ENCODE peak calls at places on chromosomes 11 and 22, in six cellular contexts. C is mesenchymal stem cell, L is H9, Q is neuronal stem cell, I is mesendoderm, J is H1. W is an unnamed sample.

GRCh38 chr11:66845876-66846212 is 2.6 kb downstream of the RCE1 start:
- DNase-seq in I (no peak), J (no peak), L (no peak), Q (no peak), C (no peak), W (no peak)

GRCh38 chr11:128524172-128524571 is 63.2 kb downstream of the ETS1 start:
- DNase-seq in L (no peak), J (no peak), Q (no peak), I (no peak), C (no peak), W (no peak)

GRCh38 chr22:42168476-42168875 is 37.9 kb upstream of the CYP2D6 start:
- DNase-seq in C (no peak), L (no peak), I (no peak), J (no peak), Q (no peak), W (no peak)

GRCh38 chr11:6557063-6557462 is 46.4 kb downstream of the RRP8 start:
- DNase-seq in I (no peak), C (no peak), J (no peak), L (no peak), Q (no peak), W (no peak)

GRCh38 chr11:2086239-2087040 is 52.7 kb downstream of the IGF2 start:
- DNase-seq in Q (no peak), C (no peak), I (no peak), J (no peak), L (no peak), W (no peak)

GRCh38 chr11:6932150-6932549 is 5.9 kb downstream of the ZNF215 start:
- DNase-seq in L (no peak), J (no peak), Q (no peak), C (no peak), I (no peak), W (no peak)

GRCh38 chr11:116037851-116038250 is 533.6 kb upstream of the CADM1 start:
- DNase-seq in L (no peak), I (no peak), C (no peak), Q (no peak), J (no peak), W (no peak)

GRCh38 chr11:15688351-15688792 is 573.6 kb downstream of the INSC start:
- DNase-seq in J (no peak), I (no peak), Q (no peak), L (no peak), C (peak), W (peak)

GRCh38 chr11:102306048-102306575 is 11.2 kb upstream of the BIRC3 start:
- DNase-seq in J (no peak), Q (no peak), I (no peak), L (no peak), C (no peak), W (no peak)

GRCh38 chr11:124179311-124179710 is 3.8 kb upstream of the OR10D3 start:
- DNase-seq in Q (no peak), C (no peak), J (no peak), I (no peak), L (no peak), W (no peak)

GRCh38 chr11:124172599-124172998 is 10.5 kb upstream of the OR10D3 start:
- DNase-seq in I (no peak), C (no peak), J (no peak), Q (no peak), L (no peak), W (no peak)

GRCh38 chr11:124172076-124172475 is 11.1 kb upstream of the OR10D3 start:
- DNase-seq in I (peak), C (no peak), J (no peak), L (no peak), Q (no peak), W (no peak)

GRCh38 chr11:124174001-124174400 is 9.1 kb upstream of the OR10D3 start:
- DNase-seq in I (peak), Q (peak), C (peak), J (no peak), L (peak), W (peak)

DNA sequence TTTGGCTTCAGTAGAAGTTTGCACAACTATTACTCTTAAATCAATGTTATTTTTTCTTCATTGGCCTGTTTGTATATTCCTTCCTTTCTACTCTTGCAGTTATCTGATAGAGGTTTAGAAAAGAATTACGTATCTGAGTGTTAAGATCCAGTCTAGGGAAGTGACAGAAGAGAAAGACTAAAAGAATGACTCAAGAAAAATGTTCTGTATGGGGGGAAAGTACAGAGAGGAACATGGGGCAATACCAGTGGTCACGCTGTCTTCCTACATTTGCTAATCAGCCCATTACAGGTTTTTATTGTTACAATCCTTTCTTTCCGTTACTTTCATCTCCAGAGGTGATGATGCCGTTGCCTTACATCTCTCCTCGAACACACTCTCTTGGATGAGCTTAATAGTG is 5.8 kb upstream of the OR10D3 start:
- DNase-seq in I (no peak), C (no peak), L (no peak), J (no peak), Q (no peak), W (no peak)
- H2BK15ac ChIP-seq in I (no peak), C (no peak), L (no peak), J (no peak), Q (no peak), W (no peak)

GRCh38 chr22:22925146-22925794 is 37.7 kb downstream of the IGLL5 start:
- DNase-seq in J (no peak), Q (no peak), I (no peak), L (no peak), C (no peak), W (no peak)

GRCh38 chr22:22927888-22928665 is 40.5 kb downstream of the IGLL5 start:
- DNase-seq in Q (no peak), C (no peak), L (no peak), J (no peak), I (no peak), W (no peak)

GRCh38 chr22:22925795-22926358 is 38.3 kb downstream of the IGLL5 start:
- DNase-seq in J (no peak), C (no peak), I (no peak), L (no peak), Q (no peak), W (no peak)

GRCh38 chr22:22927196-22927887 is 39.7 kb downstream of the IGLL5 start:
- DNase-seq in Q (no peak), J (no peak), L (no peak), I (no peak), C (no peak), W (no peak)

DNA sequence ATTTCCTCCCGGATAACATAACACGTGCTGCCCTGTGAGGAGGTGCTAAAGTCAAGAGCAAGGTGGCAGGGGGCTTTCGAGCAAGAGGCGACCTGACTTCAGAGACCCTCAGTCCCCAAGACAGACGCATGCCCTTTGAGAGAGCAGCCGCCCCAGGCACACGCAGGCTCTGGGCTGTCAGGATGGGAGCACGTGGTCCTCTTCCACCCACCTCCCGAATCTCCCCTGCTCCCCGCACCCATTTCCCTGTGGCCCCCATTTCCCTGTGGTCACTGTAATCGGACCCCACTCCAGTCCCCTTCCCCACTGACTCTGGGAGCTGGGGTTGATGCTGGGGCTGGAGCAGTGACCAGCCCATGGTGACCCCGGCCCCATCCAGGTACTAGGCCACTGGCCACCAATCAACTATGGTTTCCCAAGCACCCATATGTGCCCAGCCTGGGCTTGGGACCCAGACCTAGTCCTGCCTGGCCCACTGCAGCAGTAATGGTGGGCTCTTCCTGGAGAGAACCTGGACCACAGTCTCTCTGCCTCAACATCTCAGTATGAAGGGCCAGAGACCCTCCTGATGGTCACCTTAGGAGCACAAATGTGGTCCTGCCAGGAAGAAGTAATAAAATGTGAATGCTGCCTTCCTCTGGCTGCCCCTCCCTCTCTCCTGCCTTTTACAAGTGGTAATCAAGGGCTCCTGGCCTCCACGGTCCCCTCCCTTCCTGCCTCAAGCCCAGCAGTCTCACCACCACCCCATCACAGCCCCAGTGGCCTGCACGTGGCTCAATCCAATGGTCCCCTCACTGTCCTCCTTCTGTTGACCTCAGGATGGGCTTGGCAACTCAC is 39.0 kb downstream of the IGLL5 start:
- DNase-seq in I (peak), C (no peak), J (no peak), Q (no peak), L (no peak), W (no peak)
- H2BK15ac ChIP-seq in I (no peak), C (no peak), J (no peak), Q (no peak), L (no peak), W (no peak)

GRCh38 chr22:47188337-47189055 is 426.0 kb downstream of the TBC1D22A start:
- DNase-seq in Q (no peak), J (no peak), I (no peak), L (peak), C (no peak), W (no peak)

GRCh38 chr22:47190276-47190956 is 428.0 kb downstream of the TBC1D22A start:
- DNase-seq in I (no peak), J (no peak), C (no peak), L (peak), Q (no peak), W (no peak)

GRCh38 chr22:47190957-47191323 is 428.5 kb downstream of the TBC1D22A start:
- DNase-seq in J (no peak), Q (no peak), L (no peak), I (no peak), C (no peak), W (no peak)

GRCh38 chr22:47189056-47189916 is 426.8 kb downstream of the TBC1D22A start:
- DNase-seq in Q (no peak), L (peak), J (no peak), I (no peak), C (no peak), W (no peak)

GRCh38 chr22:47187558-47187957 is 425.1 kb downstream of the TBC1D22A start:
- DNase-seq in L (no peak), C (no peak), Q (no peak), J (no peak), I (no peak), W (no peak)
- H2BK15ac ChIP-seq in L (no peak), C (no peak), Q (no peak), J (no peak), I (no peak), W (no peak)

DNA sequence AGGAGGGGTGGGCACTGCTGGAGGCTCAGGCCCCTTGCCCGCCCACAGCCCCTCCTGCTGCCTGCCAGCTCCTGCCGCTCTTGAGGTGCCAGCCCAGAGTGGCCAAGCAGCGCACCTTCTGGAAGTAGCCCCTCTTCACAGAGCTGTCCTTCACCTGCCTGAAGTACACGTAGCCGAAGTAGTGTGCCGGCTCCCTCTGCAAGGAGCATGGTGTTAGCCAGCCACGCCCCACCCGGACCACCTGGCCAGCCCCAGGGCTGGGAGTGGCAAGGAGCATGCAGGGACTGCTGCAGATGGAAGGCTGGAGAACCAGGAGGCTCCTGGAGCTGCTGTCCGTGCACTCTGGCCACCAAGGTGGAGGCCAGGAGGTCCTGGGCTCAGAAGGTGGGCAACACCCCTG is 9.6 kb downstream of the DENND6B start:
- DNase-seq in I (no peak), L (no peak), C (no peak), Q (no peak), J (no peak), W (no peak)
- H2BK15ac ChIP-seq in I (no peak), L (no peak), C (peak), Q (peak), J (no peak), W (no peak)

GRCh38 chr11:113166280-113166679 is 148.1 kb upstream of the TTC12 start:
- DNase-seq in C (no peak), Q (no peak), J (no peak), L (no peak), I (no peak), W (no peak)

GRCh38 chr11:113173023-113173594 is 141.3 kb upstream of the TTC12 start:
- DNase-seq in Q (no peak), I (no peak), J (no peak), L (no peak), C (no peak), W (no peak)

GRCh38 chr11:113167599-113167998 is 146.8 kb upstream of the TTC12 start:
- DNase-seq in Q (no peak), L (no peak), C (no peak), I (no peak), J (no peak), W (no peak)

GRCh38 chr11:113168804-113169342 is 145.5 kb upstream of the TTC12 start:
- DNase-seq in Q (no peak), L (no peak), I (no peak), C (no peak), J (no peak), W (no peak)

DNA sequence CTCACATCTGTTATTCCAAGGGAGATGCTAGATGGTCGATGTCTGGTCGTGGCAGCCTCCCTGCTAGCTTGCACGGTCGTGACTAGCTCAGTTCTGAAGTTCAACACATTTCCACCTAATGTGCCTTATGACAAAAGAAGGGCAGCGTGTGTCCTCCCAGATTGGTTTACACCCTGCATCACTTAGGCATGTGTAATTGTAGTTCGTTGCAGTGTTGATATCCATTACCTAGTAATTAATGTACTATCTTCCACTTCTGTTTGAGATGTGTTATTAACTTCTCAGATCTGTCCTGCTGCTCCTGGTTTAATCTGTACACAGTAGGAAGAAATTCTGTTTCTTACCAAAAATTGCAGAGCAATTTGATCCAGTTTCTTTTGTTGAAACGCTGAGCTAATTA is 146.0 kb upstream of the TTC12 start:
- DNase-seq in L (no peak), C (no peak), Q (no peak), J (no peak), I (no peak), W (no peak)
- H2BK15ac ChIP-seq in L (no peak), C (no peak), Q (no peak), J (no peak), I (no peak), W (no peak)